ENCODE peak calls at places on chromosomes 7 and 10, in five cellular contexts. V is transverse colon, M is IMR-90, W is K562, N is prostate gland. C is an unnamed sample.
A peak's percentile ranks its signal among the peaks of the same experiment; 100 is the strongest.

GRCh38 chr7:56105508-56105907 is 768 bp downstream of the CHCHD2 start:
- DNase-seq in V (peak; percentile 29), M (peak; percentile 94), W (no peak), N (no peak), C (peak; percentile 56)

GRCh38 chr10:7185367-7185690 is 225.5 kb downstream of the SFMBT2 start:
- DNase-seq in V (no peak), M (no peak), W (no peak), N (no peak), C (no peak)

GRCh38 chr10:5843814-5844705 is 30.8 kb upstream of the GDI2 start:
- DNase-seq in V (no peak), M (no peak), W (no peak), N (no peak), C (no peak)

GRCh38 chr10:51649064-51649463 is 50.3 kb downstream of the CSTF2T start:
- DNase-seq in V (no peak), M (peak; percentile 59), W (no peak), N (no peak), C (no peak)

GRCh38 chr7:72025381-72025960 is 386.7 kb downstream of the CALN1 start:
- DNase-seq in V (no peak), M (no peak), W (no peak), N (no peak), C (no peak)

GRCh38 chr10:44278669-44279337 is 106.1 kb downstream of the CXCL12 start:
- DNase-seq in V (no peak), M (peak; percentile 45), W (no peak), N (no peak), C (no peak)

GRCh38 chr10:113097046-113097415 is 147.0 kb downstream of the TCF7L2 start:
- DNase-seq in V (no peak), M (no peak), W (no peak), N (no peak), C (no peak)

GRCh38 chr7:43484678-43485355 is 98.1 kb upstream of the STK17A start:
- DNase-seq in V (no peak), M (no peak), W (no peak), N (no peak), C (no peak)

GRCh38 chr10:69222157-69223027 is 2.3 kb downstream of the HKDC1 start:
- DNase-seq in V (peak; percentile 92), M (peak; percentile 67), W (peak; percentile 89), N (peak; percentile 62), C (peak; percentile 84)

GRCh38 chr7:7817748-7818147 is 99.3 kb upstream of the RPA3 start:
- DNase-seq in V (no peak), M (no peak), W (no peak), N (no peak), C (no peak)

GRCh38 chr10:73060738-73061635 is 35.7 kb downstream of the P4HA1 start:
- DNase-seq in V (no peak), M (peak; percentile 8), W (peak; percentile 43), N (no peak), C (no peak)

GRCh38 chr7:118053353-118053752 is 130.6 kb upstream of the LSM8 start:
- DNase-seq in V (no peak), M (no peak), W (no peak), N (peak; percentile 27), C (no peak)

GRCh38 chr10:131211965-131212619 is 99.4 kb downstream of the TCERG1L start:
- DNase-seq in V (no peak), M (no peak), W (no peak), N (no peak), C (no peak)

GRCh38 chr10:76675951-76676587 is 961.5 kb downstream of the KCNMA1 start:
- DNase-seq in V (peak; percentile 13), M (no peak), W (no peak), N (no peak), C (peak; percentile 55)

GRCh38 chr7:121576148-121576921 is 180.2 kb upstream of the FAM3C start:
- DNase-seq in V (no peak), M (no peak), W (no peak), N (no peak), C (no peak)

GRCh38 chr10:71666607-71667373 is 52.8 kb downstream of the C10orf105 start:
- DNase-seq in V (no peak), M (no peak), W (no peak), N (no peak), C (peak; percentile 18)

GRCh38 chr10:29993319-29993876 is 66.0 kb downstream of the JCAD start:
- DNase-seq in V (no peak), M (no peak), W (no peak), N (no peak), C (no peak)

GRCh38 chr7:29035044-29035740 is 77.1 kb upstream of the TRIL start:
- DNase-seq in V (no peak), M (peak; percentile 58), W (no peak), N (no peak), C (no peak)

GRCh38 chr10:98266647-98267046 is 1.3 kb downstream of the LOXL4 start:
- DNase-seq in V (no peak), M (no peak), W (no peak), N (no peak), C (no peak)

GRCh38 chr7:155878674-155879073 is 66.4 kb upstream of the SHH start:
- DNase-seq in V (no peak), M (no peak), W (no peak), N (no peak), C (no peak)

GRCh38 chr10:24331457-24331856 is 122.5 kb downstream of the KIAA1217 start:
- DNase-seq in V (peak; percentile 72), M (peak; percentile 35), W (no peak), N (peak; percentile 91), C (no peak)

GRCh38 chr7:157224627-157225026 is 85.9 kb downstream of the UBE3C start:
- DNase-seq in V (no peak), M (peak; percentile 59), W (no peak), N (no peak), C (no peak)

GRCh38 chr10:132387723-132388210 is 9.2 kb upstream of the PWWP2B start:
- DNase-seq in V (peak; percentile 84), M (peak; percentile 36), W (peak; percentile 87), N (no peak), C (peak; percentile 80)

GRCh38 chr10:108582387-108582786 is 1340.9 kb downstream of the XPNPEP1 start:
- DNase-seq in V (no peak), M (no peak), W (no peak), N (no peak), C (no peak)

GRCh38 chr10:58064714-58065528 is 202.8 kb downstream of the IPMK start:
- DNase-seq in V (no peak), M (peak; percentile 58), W (peak; percentile 23), N (no peak), C (no peak)

GRCh38 chr7:129946282-129946681 is 6.5 kb downstream of the UBE2H start:
- DNase-seq in V (no peak), M (no peak), W (no peak), N (no peak), C (no peak)

GRCh38 chr7:29565186-29565540 is 1.5 kb downstream of the PRR15 start:
- DNase-seq in V (no peak), M (peak; percentile 1), W (no peak), N (no peak), C (no peak)

GRCh38 chr7:24503511-24503910 is 69.7 kb upstream of the PALS2 start:
- DNase-seq in V (no peak), M (no peak), W (no peak), N (no peak), C (no peak)

GRCh38 chr10:22598488-22598887 is 115.9 kb downstream of the PIP4K2A start:
- DNase-seq in V (no peak), M (no peak), W (peak; percentile 35), N (no peak), C (no peak)

GRCh38 chr7:23680417-23681405 is 712 bp downstream of the FAM221A start:
- DNase-seq in V (peak; percentile 83), M (peak; percentile 62), W (no peak), N (peak; percentile 44), C (peak; percentile 47)

DNA sequence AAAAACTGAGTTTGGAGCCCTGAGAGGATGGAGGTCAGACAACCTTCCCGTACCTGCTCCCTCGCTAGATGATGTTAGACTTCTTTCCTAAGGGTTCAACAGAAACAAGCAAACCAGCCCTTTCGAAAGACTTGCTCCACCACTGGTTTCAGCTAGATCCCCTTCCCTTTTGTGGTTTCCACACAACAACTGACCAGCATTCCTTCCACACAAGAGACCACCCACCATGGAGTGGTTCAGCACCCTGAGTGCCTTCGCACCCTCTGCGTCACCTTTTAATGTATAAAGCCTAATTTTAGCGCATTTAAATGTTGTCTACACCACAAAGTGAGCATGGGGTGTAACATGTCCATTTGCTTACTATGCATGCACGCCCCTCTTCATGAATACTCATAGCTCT is 68.9 kb downstream of the TACC2 start:
- DNase-seq in V (no peak), M (no peak), W (no peak), N (no peak), C (no peak)
- TF ChIP-seq POLR2A in V (no peak), M (no peak), W (no peak), N (no peak), C (no peak)

DNA sequence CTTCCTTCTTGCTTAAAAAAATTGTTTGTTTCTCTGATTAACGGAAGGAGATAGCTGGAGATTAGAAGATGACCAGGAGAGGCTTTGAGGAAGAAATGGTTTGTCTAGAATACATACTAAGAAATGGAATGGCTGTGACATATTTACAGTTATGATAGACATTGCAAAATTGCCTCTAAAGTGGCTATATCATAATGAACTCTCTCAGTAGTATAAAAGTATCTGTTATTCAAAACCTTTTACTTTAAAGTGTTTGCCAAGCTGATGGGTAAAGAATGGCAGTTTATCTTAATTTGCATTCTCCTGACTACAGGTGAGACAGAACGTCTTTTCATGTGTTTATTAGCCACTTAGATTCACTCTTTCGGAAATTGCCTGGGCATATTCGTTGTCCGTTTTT is 28.7 kb downstream of the LRGUK start:
- DNase-seq in V (no peak), M (no peak), W (no peak), N (no peak), C (no peak)
- H3K4me1 ChIP-seq in V (no peaks in the 10 kb centered on the region), M (no peaks in the 10 kb centered on the region), W (no peaks in the 10 kb centered on the region), N (no peaks in the 10 kb centered on the region), C (no peaks in the 10 kb centered on the region)

DNA sequence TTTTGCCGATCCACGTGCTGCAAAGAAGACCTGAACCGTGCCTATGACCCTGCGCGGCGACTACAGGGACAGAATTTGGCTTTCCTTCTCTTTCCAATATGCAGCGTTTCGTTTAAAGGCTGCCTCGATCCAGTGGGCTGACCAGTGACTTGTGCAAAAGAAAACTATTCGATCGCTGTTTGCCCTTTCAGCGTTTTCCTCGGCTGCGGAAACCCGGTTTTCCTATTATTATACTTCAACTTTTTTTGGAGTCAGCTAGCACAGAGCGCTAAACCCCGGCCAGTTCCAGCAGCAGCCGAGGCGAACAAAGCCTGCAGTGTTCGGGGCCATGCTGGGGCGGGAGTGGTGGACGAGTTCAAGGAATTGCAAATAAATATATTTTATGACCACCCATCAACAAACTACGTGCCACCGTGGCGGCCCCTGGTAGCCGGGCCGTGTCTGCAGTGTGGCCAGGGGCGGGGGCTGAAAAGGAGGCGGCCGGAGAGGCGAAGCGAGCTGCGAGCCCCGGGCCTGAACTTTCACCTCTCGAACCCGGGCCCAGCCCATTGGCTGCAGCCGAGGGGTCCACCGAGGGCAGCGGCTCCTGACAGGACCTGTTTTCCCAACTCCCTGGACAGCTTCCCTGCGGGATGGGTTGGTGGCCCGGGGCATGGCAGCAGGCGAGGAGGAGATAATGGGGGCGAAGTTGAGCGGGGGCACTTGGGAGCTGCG is 164.3 kb upstream of the PPP1R3A start:
- DNase-seq in V (peak; percentile 46), M (no peak), W (no peak), N (no peak), C (peak; percentile 70)
- H3K4me3 ChIP-seq in V (peak overlapping the region; percentile 31), M (no peak overlapping the region), W (no peak overlapping the region), N (peak overlapping the region; percentile 9), C (peak overlapping the region; percentile 65)

DNA sequence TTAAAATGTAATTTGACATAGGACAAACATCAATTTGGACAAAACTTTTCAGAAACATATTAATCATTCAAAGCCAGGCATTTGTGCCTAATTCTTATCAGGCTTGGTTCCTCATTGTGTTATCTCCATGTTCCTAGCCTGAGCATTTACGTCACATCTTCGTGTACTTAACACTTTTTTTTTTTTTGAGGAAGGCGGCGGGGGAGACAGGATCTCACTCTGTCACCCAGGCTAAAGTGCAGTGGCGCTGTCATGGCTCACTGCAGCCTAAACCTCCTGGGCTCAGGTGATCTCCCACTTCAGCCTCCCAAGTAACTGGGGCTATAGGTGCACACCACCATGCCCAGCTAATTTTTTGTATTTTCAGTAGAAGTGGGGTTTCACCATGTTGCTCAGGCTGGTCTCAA is 19.8 kb downstream of the HNRNPA2B1 start:
- DNase-seq in V (no peak), M (no peak), W (peak; percentile 61), N (no peak), C (no peak)
- TF ChIP-seq POLR2A in V (peak; percentile 17), M (no peak), W (no peak), N (no peak), C (no peak)